ENCODE peak calls at places on chromosome 15, in seven cellular contexts. One of them, this sample, is unnamed.

GRCh38 chr15:64246364-64247189 is 83.8 kb upstream of the PPIB start:
- DNase-seq in astrocyte of the spinal cord: peak
- DNase-seq in RWPE1: peak
- DNase-seq in psoas muscle: no peak
- DNase-seq in ovary: no peak
- DNase-seq in AG09309: peak
- DNase-seq in progenitor cell of endocrine pancreas: no peak
- DNase-seq in this sample: peak

GRCh38 chr15:88454867-88455810 is 12.0 kb downstream of the MRPL46 start:
- DNase-seq in astrocyte of the spinal cord: peak
- DNase-seq in ovary: peak
- DNase-seq in AG09309: peak
- DNase-seq in RWPE1: peak
- DNase-seq in progenitor cell of endocrine pancreas: peak
- DNase-seq in psoas muscle: peak
- DNase-seq in this sample: peak

GRCh38 chr15:56734013-56734625 is 810 bp upstream of the ZNF280D start:
- DNase-seq in psoas muscle: no peak
- DNase-seq in progenitor cell of endocrine pancreas: no peak
- DNase-seq in astrocyte of the spinal cord: no peak
- DNase-seq in RWPE1: no peak
- DNase-seq in AG09309: no peak
- DNase-seq in ovary: no peak
- DNase-seq in this sample: no peak

GRCh38 chr15:30992465-30992864 is 1.0 kb upstream of the MTMR10 start:
- DNase-seq in RWPE1: no peak
- DNase-seq in astrocyte of the spinal cord: no peak
- DNase-seq in AG09309: no peak
- DNase-seq in progenitor cell of endocrine pancreas: no peak
- DNase-seq in ovary: no peak
- DNase-seq in psoas muscle: no peak
- DNase-seq in this sample: no peak

GRCh38 chr15:29092376-29093064 is 177.1 kb downstream of the NSMCE3 start:
- DNase-seq in astrocyte of the spinal cord: no peak
- DNase-seq in AG09309: no peak
- DNase-seq in ovary: no peak
- DNase-seq in RWPE1: no peak
- DNase-seq in progenitor cell of endocrine pancreas: no peak
- DNase-seq in psoas muscle: no peak
- DNase-seq in this sample: no peak

GRCh38 chr15:59587085-59587826 is 24.3 kb upstream of the GCNT3 start:
- DNase-seq in ovary: no peak
- DNase-seq in progenitor cell of endocrine pancreas: no peak
- DNase-seq in RWPE1: peak
- DNase-seq in astrocyte of the spinal cord: no peak
- DNase-seq in AG09309: no peak
- DNase-seq in psoas muscle: no peak
- DNase-seq in this sample: no peak

GRCh38 chr15:63668601-63669000 is 71.4 kb downstream of the FBXL22 start:
- DNase-seq in AG09309: no peak
- DNase-seq in progenitor cell of endocrine pancreas: no peak
- DNase-seq in RWPE1: no peak
- DNase-seq in ovary: no peak
- DNase-seq in astrocyte of the spinal cord: no peak
- DNase-seq in psoas muscle: no peak
- DNase-seq in this sample: no peak

GRCh38 chr15:45205192-45205591 is 17.4 kb upstream of the SHF start:
- DNase-seq in RWPE1: peak
- DNase-seq in AG09309: peak
- DNase-seq in astrocyte of the spinal cord: peak
- DNase-seq in psoas muscle: peak
- DNase-seq in ovary: peak
- DNase-seq in progenitor cell of endocrine pancreas: peak
- DNase-seq in this sample: peak

GRCh38 chr15:80747317-80748053 is 31.7 kb upstream of the CEMIP start:
- DNase-seq in ovary: no peak
- DNase-seq in psoas muscle: no peak
- DNase-seq in RWPE1: no peak
- DNase-seq in progenitor cell of endocrine pancreas: no peak
- DNase-seq in astrocyte of the spinal cord: no peak
- DNase-seq in AG09309: no peak
- DNase-seq in this sample: no peak

GRCh38 chr15:95996494-95996893 is 334.0 kb upstream of the NR2F2 start:
- DNase-seq in RWPE1: no peak
- DNase-seq in astrocyte of the spinal cord: peak
- DNase-seq in AG09309: no peak
- DNase-seq in psoas muscle: no peak
- DNase-seq in progenitor cell of endocrine pancreas: no peak
- DNase-seq in ovary: no peak
- DNase-seq in this sample: no peak

GRCh38 chr15:64263567-64263966 is 92.4 kb downstream of the CSNK1G1 start:
- DNase-seq in progenitor cell of endocrine pancreas: no peak
- DNase-seq in astrocyte of the spinal cord: no peak
- DNase-seq in psoas muscle: no peak
- DNase-seq in ovary: no peak
- DNase-seq in AG09309: no peak
- DNase-seq in RWPE1: no peak
- DNase-seq in this sample: no peak

GRCh38 chr15:90103669-90104329 is 1.5 kb upstream of the IDH2 start:
- DNase-seq in AG09309: no peak
- DNase-seq in ovary: no peak
- DNase-seq in progenitor cell of endocrine pancreas: no peak
- DNase-seq in RWPE1: no peak
- DNase-seq in psoas muscle: peak
- DNase-seq in astrocyte of the spinal cord: no peak
- DNase-seq in this sample: no peak

GRCh38 chr15:101172421-101173097 is 79.3 kb downstream of the CHSY1 start:
- DNase-seq in astrocyte of the spinal cord: no peak
- DNase-seq in progenitor cell of endocrine pancreas: no peak
- DNase-seq in RWPE1: no peak
- DNase-seq in psoas muscle: no peak
- DNase-seq in AG09309: no peak
- DNase-seq in ovary: no peak
- DNase-seq in this sample: no peak

GRCh38 chr15:65008989-65009388 is 19.3 kb upstream of the SPG21 start:
- DNase-seq in AG09309: no peak
- DNase-seq in psoas muscle: no peak
- DNase-seq in RWPE1: no peak
- DNase-seq in astrocyte of the spinal cord: no peak
- DNase-seq in progenitor cell of endocrine pancreas: no peak
- DNase-seq in ovary: no peak
- DNase-seq in this sample: no peak

GRCh38 chr15:74820056-74820455 is 6.4 kb upstream of the CPLX3 start:
- DNase-seq in psoas muscle: no peak
- DNase-seq in progenitor cell of endocrine pancreas: no peak
- DNase-seq in AG09309: no peak
- DNase-seq in RWPE1: no peak
- DNase-seq in ovary: no peak
- DNase-seq in astrocyte of the spinal cord: no peak
- DNase-seq in this sample: no peak

GRCh38 chr15:74816624-74817369 is 4.2 kb downstream of the LMAN1L start:
- DNase-seq in RWPE1: no peak
- DNase-seq in AG09309: no peak
- DNase-seq in ovary: no peak
- DNase-seq in psoas muscle: no peak
- DNase-seq in astrocyte of the spinal cord: no peak
- DNase-seq in progenitor cell of endocrine pancreas: no peak
- DNase-seq in this sample: no peak

GRCh38 chr15:74815121-74815933 is 2.7 kb downstream of the LMAN1L start:
- DNase-seq in RWPE1: no peak
- DNase-seq in AG09309: no peak
- DNase-seq in progenitor cell of endocrine pancreas: no peak
- DNase-seq in astrocyte of the spinal cord: no peak
- DNase-seq in psoas muscle: no peak
- DNase-seq in ovary: no peak
- DNase-seq in this sample: no peak

GRCh38 chr15:74815961-74816360 is 3.3 kb downstream of the LMAN1L start:
- DNase-seq in AG09309: no peak
- DNase-seq in astrocyte of the spinal cord: no peak
- DNase-seq in progenitor cell of endocrine pancreas: no peak
- DNase-seq in RWPE1: no peak
- DNase-seq in ovary: no peak
- DNase-seq in psoas muscle: no peak
- DNase-seq in this sample: no peak

DNA sequence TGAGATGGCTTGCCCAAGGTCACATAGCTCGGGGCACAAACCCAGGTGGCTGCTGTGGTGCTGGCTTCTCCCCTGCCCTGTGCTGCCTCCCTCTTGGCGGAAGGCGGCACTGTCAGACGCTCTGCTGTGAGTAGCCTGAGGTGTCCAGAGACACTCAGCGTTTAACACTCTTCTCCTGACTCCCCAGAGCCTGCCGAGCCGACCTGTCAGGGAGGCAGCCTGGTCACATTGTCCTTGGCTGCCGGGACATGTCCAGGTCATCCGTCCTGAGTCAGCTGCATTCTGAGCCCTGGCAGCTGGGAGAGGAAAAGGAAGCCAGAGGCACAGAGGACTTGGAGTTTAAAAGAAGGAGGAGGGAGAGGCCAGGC is 4.7 kb downstream of the LMAN1L start:
- DNase-seq in ovary: no peak
- DNase-seq in psoas muscle: peak
- DNase-seq in AG09309: no peak
- DNase-seq in astrocyte of the spinal cord: no peak
- DNase-seq in RWPE1: peak
- DNase-seq in progenitor cell of endocrine pancreas: no peak
- DNase-seq in this sample: peak
- TF ChIP-seq CTCF in ovary: no peak
- TF ChIP-seq CTCF in psoas muscle: peak
- TF ChIP-seq CTCF in AG09309: peak
- TF ChIP-seq CTCF in astrocyte of the spinal cord: peak
- TF ChIP-seq CTCF in RWPE1: peak
- TF ChIP-seq CTCF in progenitor cell of endocrine pancreas: no peak
- TF ChIP-seq CTCF in this sample: peak

GRCh38 chr15:75843618-75844610 is 667 bp downstream of the UBE2Q2 start:
- DNase-seq in ovary: peak
- DNase-seq in AG09309: no peak
- DNase-seq in astrocyte of the spinal cord: peak
- DNase-seq in psoas muscle: peak
- DNase-seq in progenitor cell of endocrine pancreas: peak
- DNase-seq in RWPE1: peak
- DNase-seq in this sample: peak
- TF ChIP-seq CTCF in ovary: no peak
- TF ChIP-seq CTCF in AG09309: no peak
- TF ChIP-seq CTCF in astrocyte of the spinal cord: no peak
- TF ChIP-seq CTCF in psoas muscle: no peak
- TF ChIP-seq CTCF in progenitor cell of endocrine pancreas: no peak
- TF ChIP-seq CTCF in RWPE1: no peak
- TF ChIP-seq CTCF in this sample: no peak

DNA sequence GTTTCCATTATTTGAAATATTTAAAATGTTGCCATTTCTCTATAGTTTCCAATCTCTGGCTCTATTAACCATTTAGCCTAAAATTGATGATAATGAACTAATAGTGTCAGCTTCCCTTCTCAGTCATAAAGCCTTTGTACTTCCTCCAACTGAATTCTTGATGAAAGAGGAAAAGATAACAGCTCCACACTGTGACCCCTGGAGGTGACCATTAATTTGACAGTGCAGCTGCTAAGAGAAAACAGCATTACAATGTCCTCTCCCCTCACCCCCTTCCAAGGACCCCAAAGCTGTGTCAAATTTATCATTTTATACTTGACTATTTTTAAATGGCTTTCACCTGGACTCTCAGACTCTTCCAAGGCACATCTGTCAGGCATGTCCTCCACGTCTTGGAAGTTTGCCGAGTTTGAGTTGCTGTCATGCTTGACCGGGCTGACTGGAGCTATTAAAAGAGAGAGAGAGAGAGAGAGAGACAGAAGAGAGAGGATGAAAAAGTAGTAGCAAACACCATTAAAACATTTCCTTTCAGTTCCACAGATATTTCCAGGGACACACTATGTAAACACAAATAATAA is 236.5 kb downstream of the WDR72 start:
- DNase-seq in RWPE1: no peak
- DNase-seq in AG09309: no peak
- DNase-seq in ovary: no peak
- DNase-seq in psoas muscle: no peak
- DNase-seq in astrocyte of the spinal cord: no peak
- DNase-seq in progenitor cell of endocrine pancreas: no peak
- DNase-seq in this sample: no peak
- TF ChIP-seq CTCF in RWPE1: no peak
- TF ChIP-seq CTCF in AG09309: no peak
- TF ChIP-seq CTCF in ovary: no peak
- TF ChIP-seq CTCF in psoas muscle: no peak
- TF ChIP-seq CTCF in astrocyte of the spinal cord: no peak
- TF ChIP-seq CTCF in progenitor cell of endocrine pancreas: peak
- TF ChIP-seq CTCF in this sample: no peak

GRCh38 chr15:77619883-77620282 is 12.8 kb downstream of the LINGO1 start:
- DNase-seq in astrocyte of the spinal cord: no peak
- DNase-seq in progenitor cell of endocrine pancreas: no peak
- DNase-seq in AG09309: no peak
- DNase-seq in ovary: no peak
- DNase-seq in psoas muscle: no peak
- DNase-seq in RWPE1: no peak
- DNase-seq in this sample: no peak

GRCh38 chr15:77620297-77620696 is 12.4 kb downstream of the LINGO1 start:
- DNase-seq in AG09309: no peak
- DNase-seq in psoas muscle: no peak
- DNase-seq in RWPE1: no peak
- DNase-seq in astrocyte of the spinal cord: no peak
- DNase-seq in ovary: no peak
- DNase-seq in progenitor cell of endocrine pancreas: no peak
- DNase-seq in this sample: no peak

GRCh38 chr15:77615472-77615871 is 17.2 kb downstream of the LINGO1 start:
- DNase-seq in ovary: no peak
- DNase-seq in psoas muscle: no peak
- DNase-seq in astrocyte of the spinal cord: no peak
- DNase-seq in AG09309: no peak
- DNase-seq in RWPE1: no peak
- DNase-seq in progenitor cell of endocrine pancreas: no peak
- DNase-seq in this sample: no peak

GRCh38 chr15:77616072-77616471 is 16.6 kb downstream of the LINGO1 start:
- DNase-seq in psoas muscle: no peak
- DNase-seq in AG09309: no peak
- DNase-seq in astrocyte of the spinal cord: no peak
- DNase-seq in ovary: no peak
- DNase-seq in progenitor cell of endocrine pancreas: no peak
- DNase-seq in RWPE1: no peak
- DNase-seq in this sample: no peak

DNA sequence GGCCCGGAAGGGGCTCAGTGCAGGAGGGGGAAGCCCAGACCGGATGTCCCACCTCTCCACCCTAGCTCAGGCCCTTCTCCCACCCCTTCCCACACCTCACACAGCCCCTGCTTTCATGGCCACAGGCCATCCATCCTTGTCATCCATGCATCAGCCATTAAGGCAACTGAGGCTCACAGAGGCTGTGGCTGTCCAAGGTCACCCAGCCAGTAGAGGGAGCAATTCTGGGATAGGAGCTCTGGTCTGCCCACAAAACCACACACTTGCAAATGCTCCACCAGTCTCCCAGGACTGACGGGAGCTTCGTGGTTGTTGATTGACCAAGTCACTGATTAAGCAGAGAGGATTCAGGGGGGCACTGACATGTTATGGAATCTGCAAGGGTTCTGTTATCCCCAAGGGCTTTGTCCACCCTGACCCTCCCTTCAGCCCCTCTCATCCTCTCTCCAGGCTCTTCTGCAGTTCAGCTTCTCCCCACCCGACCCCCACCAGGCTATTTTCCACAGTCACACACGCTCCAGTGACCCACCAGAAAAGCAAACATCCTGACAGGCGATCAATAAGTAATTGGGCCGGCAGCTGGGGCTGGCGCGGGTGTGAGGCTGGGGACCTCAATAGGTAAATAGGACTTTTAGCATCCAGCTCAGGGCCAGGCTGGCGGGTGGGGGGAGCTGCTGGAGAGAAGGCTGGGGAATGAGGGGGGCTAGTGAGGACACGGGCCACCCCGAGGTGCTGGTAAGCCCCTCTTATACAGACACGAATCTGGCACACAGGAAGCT is 15.0 kb downstream of the LINGO1 start:
- DNase-seq in RWPE1: no peak
- DNase-seq in psoas muscle: no peak
- DNase-seq in ovary: no peak
- DNase-seq in astrocyte of the spinal cord: no peak
- DNase-seq in progenitor cell of endocrine pancreas: peak
- DNase-seq in AG09309: no peak
- DNase-seq in this sample: peak
- TF ChIP-seq CTCF in RWPE1: peak
- TF ChIP-seq CTCF in psoas muscle: peak
- TF ChIP-seq CTCF in ovary: no peak
- TF ChIP-seq CTCF in astrocyte of the spinal cord: peak
- TF ChIP-seq CTCF in progenitor cell of endocrine pancreas: peak
- TF ChIP-seq CTCF in AG09309: peak
- TF ChIP-seq CTCF in this sample: peak